ENCODE peak calls at places on chromosomes 13 and 19, in nine cellular contexts. Y is ovary, N is psoas muscle, I is fibroblast of lung, V is neuronal stem cell, C is keratinocyte, Q is A549, G is esophagus squamous epithelium, H is pancreas. J is an unnamed sample.

GRCh38 chr13:59112375-59112774 is 1051.4 kb downstream of the DIAPH3 start:
- DNase-seq in C (no peak), Y (no peak), Q (peak; percentile 1), G (no peak), H (no peak), V (no peak), N (no peak), I (peak; percentile 100), J (no peak)

GRCh38 chr13:21078501-21078900 is 17.1 kb upstream of the LATS2 start:
- DNase-seq in N (no peak), H (no peak), C (no peak), Y (no peak), I (no peak), V (no peak), G (no peak), Q (no peak), J (no peak)

GRCh38 chr13:80274643-80275042 is 66.3 kb downstream of the SPRY2 start:
- DNase-seq in Y (no peak), Q (no peak), N (no peak), H (no peak), G (no peak), C (no peak), V (no peak), I (no peak), J (no peak)

GRCh38 chr19:28386080-28386869 is 826.7 kb downstream of the UQCRFS1 start:
- DNase-seq in V (no peak), Q (no peak), G (no peak), C (no peak), I (no peak), N (no peak), Y (no peak), H (no peak), J (no peak)

GRCh38 chr19:16447015-16447384 is 24.8 kb downstream of the EPS15L1 start:
- DNase-seq in Y (peak; percentile 84), C (no peak), H (peak; percentile 39), Q (no peak), N (peak; percentile 78), G (peak; percentile 36), V (no peak), I (peak; percentile 87), J (no peak)

GRCh38 chr13:20411638-20412342 is 113.9 kb downstream of the CRYL1 start:
- DNase-seq in C (no peak), I (no peak), Q (no peak), Y (no peak), G (no peak), H (no peak), V (no peak), N (no peak), J (no peak)

GRCh38 chr13:85197431-85197830 is 601.8 kb downstream of the SLITRK6 start:
- DNase-seq in Q (no peak), C (no peak), N (no peak), I (no peak), V (no peak), Y (no peak), H (no peak), G (no peak), J (no peak)

GRCh38 chr13:51000576-51001260 is 91.1 kb downstream of the RNASEH2B start:
- DNase-seq in V (no peak), G (no peak), Q (no peak), H (no peak), N (peak; percentile 69), C (peak; percentile 59), Y (no peak), I (peak; percentile 80), J (peak; percentile 87)

GRCh38 chr13:97932006-97932405 is 21.5 kb upstream of the IPO5 start:
- DNase-seq in V (no peak), I (no peak), N (no peak), Q (no peak), Y (no peak), H (no peak), C (no peak), G (no peak), J (no peak)

GRCh38 chr19:56751078-56751489 is 79.5 kb upstream of the ZNF835 start:
- DNase-seq in H (no peak), V (peak; percentile 69), Y (peak; percentile 69), Q (no peak), I (no peak), N (no peak), C (no peak), G (no peak), J (no peak)

GRCh38 chr19:3684817-3685410 is 15.4 kb downstream of the PIP5K1C start:
- DNase-seq in C (no peak), V (no peak), I (no peak), Q (no peak), H (no peak), Y (no peak), N (no peak), G (no peak), J (no peak)

GRCh38 chr13:66520511-66521390 is 709.4 kb downstream of the PCDH9 start:
- DNase-seq in Q (no peak), H (no peak), C (no peak), I (peak; percentile 66), Y (no peak), G (no peak), V (no peak), N (no peak), J (no peak)

GRCh38 chr19:24101459-24102122 is 14.6 kb downstream of the ZNF254 start:
- DNase-seq in H (no peak), N (no peak), Y (no peak), I (peak; percentile 33), Q (no peak), C (no peak), V (no peak), G (no peak), J (no peak)

GRCh38 chr19:55345818-55346724 is 6.4 kb downstream of the KMT5C start:
- DNase-seq in C (no peak), Q (peak; percentile 72), N (peak; percentile 65), I (peak; percentile 46), H (peak; percentile 36), V (no peak), G (no peak), Y (no peak), J (no peak)

GRCh38 chr13:39385621-39386231 is 217.3 kb downstream of the LHFPL6 start:
- DNase-seq in Y (no peak), I (peak; percentile 92), Q (no peak), N (no peak), G (no peak), C (no peak), V (peak; percentile 36), H (no peak), J (no peak)

GRCh38 chr13:75481176-75482069 is 546 bp downstream of the TBC1D4 start:
- DNase-seq in Y (peak; percentile 44), I (peak; percentile 40), Q (peak; percentile 21), N (peak; percentile 45), C (no peak), G (no peak), H (peak; percentile 43), V (peak; percentile 51), J (no peak)

GRCh38 chr19:51651216-51651846 is 4.7 kb upstream of the SIGLEC14 start:
- DNase-seq in C (no peak), V (no peak), G (no peak), N (no peak), H (no peak), Y (no peak), Q (no peak), I (no peak), J (no peak)

GRCh38 chr19:52700673-52701072 is 34.2 kb downstream of the ZNF611 start:
- DNase-seq in C (no peak), I (no peak), Y (no peak), N (no peak), Q (no peak), H (no peak), V (no peak), G (no peak), J (no peak)

GRCh38 chr13:110251227-110251791 is 55.6 kb downstream of the COL4A1 start:
- DNase-seq in Y (no peak), V (no peak), I (no peak), N (no peak), Q (no peak), H (no peak), G (no peak), C (no peak), J (no peak)

DNA sequence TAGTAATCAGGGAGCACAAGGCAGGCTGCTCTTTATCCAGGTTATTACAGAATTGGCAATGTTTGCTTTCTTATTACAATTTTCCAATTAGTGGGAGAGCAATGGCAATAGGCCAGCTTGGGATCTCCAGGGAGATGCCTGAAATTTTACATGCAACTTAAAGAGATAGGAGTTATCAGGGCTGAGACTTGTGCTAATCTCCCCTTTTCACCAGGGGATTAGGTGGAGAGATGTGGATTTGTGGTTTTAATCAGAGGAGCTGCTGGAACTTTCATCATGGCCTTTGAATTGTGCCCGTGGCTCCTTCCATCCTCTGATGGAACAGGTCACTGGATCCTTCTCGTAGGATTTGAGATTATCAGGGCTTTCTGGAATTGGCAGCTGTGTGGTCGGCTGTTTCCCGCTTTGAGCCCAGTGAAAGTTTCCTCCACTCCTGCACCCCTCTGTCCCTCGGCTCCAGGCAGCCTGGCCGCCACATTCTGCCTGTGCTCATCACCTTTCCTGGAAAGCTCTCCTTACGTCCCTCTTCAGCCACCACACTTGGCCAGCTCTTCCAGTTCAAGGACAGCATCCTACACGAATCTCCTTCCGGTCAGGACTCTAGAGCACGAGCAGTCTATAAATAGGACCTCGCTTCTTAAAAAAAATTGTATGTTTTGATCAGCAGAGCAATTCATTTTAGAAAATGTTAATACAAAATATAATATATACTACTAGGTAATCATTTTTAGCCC is 47.1 kb downstream of the CBY2 start:
- DNase-seq in N (no peak), H (no peak), Q (no peak), C (no peak), I (no peak), Y (no peak), V (no peak), G (no peak), J (no peak)
- H3K27ac ChIP-seq in N (no peak overlapping the region), H (no peak overlapping the region), Q (no peak overlapping the region), C (no peak overlapping the region), I (no peak overlapping the region), Y (no peak overlapping the region), V (no peak overlapping the region), G (no peak overlapping the region), J (no peak overlapping the region)

GRCh38 chr19:10724573-10725071 is 6.7 kb downstream of the DNM2 start:
- DNase-seq in Y (no peak), Q (no peak), G (no peak), V (no peak), N (no peak), C (no peak), I (no peak), H (no peak), J (no peak)
- H3K27ac ChIP-seq in Y (no peak overlapping the region), Q (no peak overlapping the region), G (peak overlapping the region; percentile 39), V (no peak overlapping the region), N (no peak overlapping the region), C (no peak overlapping the region), I (no peak overlapping the region), H (no peak overlapping the region), J (no peak overlapping the region)

GRCh38 chr19:14476663-14477401 is 1.7 kb upstream of the PTGER1 start:
- DNase-seq in G (no peak), Q (peak; percentile 73), C (peak; percentile 80), V (no peak), N (peak; percentile 49), H (no peak), I (peak; percentile 72), Y (no peak), J (peak; percentile 39)
- H3K27ac ChIP-seq in G (peak overlapping the region; percentile 71), Q (peak overlapping the region; percentile 40), C (peak overlapping the region; percentile 26), V (no peak overlapping the region), N (no peak overlapping the region), H (no peak overlapping the region), I (peak overlapping the region; percentile 37), Y (no peak overlapping the region), J (peak overlapping the region; percentile 78)

DNA sequence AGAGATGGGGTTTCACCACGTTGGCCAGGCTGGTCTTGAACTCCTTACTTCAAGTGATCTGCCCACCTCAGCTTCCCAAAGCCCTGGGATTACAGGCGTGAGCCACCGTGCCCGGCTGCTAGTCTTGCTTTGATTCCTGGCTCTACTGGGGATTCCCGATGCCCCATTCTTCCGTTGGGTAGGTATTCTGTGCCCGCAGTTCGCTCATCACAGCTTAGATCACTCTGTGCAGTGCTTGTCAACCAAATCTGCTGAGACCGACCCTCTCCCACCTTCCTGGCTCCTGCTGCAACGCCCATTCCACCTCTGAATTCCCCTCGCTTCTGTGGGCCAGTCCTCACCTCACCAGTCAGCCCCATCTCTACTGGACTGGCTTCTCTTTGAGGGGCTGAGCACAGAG is 4.6 kb upstream of the ZNF414 start:
- DNase-seq in V (no peak), G (no peak), Q (no peak), N (no peak), C (no peak), Y (no peak), I (no peak), H (no peak), J (no peak)
- H3K27ac ChIP-seq in V (no peak overlapping the region), G (peak overlapping the region; percentile 64), Q (no peak overlapping the region), N (no peak overlapping the region), C (no peak overlapping the region), Y (no peak overlapping the region), I (no peak overlapping the region), H (no peak overlapping the region), J (no peak overlapping the region)